ENCODE peak calls at places on chromosomes 12 and 14, in four cellular contexts. X is left ventricle myocardium inferior, Y is GM23338, R is AG09319. C is an unnamed sample.

GRCh38 chr12:84506317-84506716 is 406.3 kb downstream of the SLC6A15 start:
- DNase-seq in X (peak; percentile 20), Y (no peak), R (no peak), C (no peak)

GRCh38 chr14:76456200-76456599 is 80.3 kb downstream of the ESRRB start:
- DNase-seq in X (no peak), Y (peak; percentile 89), R (no peak), C (peak; percentile 78)

GRCh38 chr14:53380041-53380440 is 226.9 kb upstream of the DDHD1 start:
- DNase-seq in X (no peak), Y (no peak), R (no peak), C (no peak)

GRCh38 chr12:6954316-6954710 is 3.2 kb downstream of the PTPN6 start:
- DNase-seq in X (no peak), Y (no peak), R (no peak), C (no peak)

GRCh38 chr12:80504389-80505153 is 60.5 kb downstream of the PTPRQ start:
- DNase-seq in X (no peak), Y (no peak), R (no peak), C (no peak)

GRCh38 chr12:54016051-54016450 is 7.3 kb downstream of the HOXC8 start:
- DNase-seq in X (no peak), Y (no peak), R (no peak), C (no peak)

GRCh38 chr14:45201908-45202307 is 51.1 kb downstream of the MIS18BP1 start:
- DNase-seq in X (no peak), Y (peak; percentile 43), R (no peak), C (peak; percentile 16)

GRCh38 chr12:45051490-45052105 is 699 bp upstream of the DBX2 start:
- DNase-seq in X (no peak), Y (peak; percentile 34), R (no peak), C (peak; percentile 5)

GRCh38 chr12:92942905-92943304 is 13.8 kb upstream of the EEA1 start:
- DNase-seq in X (no peak), Y (no peak), R (peak; percentile 46), C (no peak)

GRCh38 chr12:19744760-19745218 is 305.5 kb downstream of the AEBP2 start:
- DNase-seq in X (no peak), Y (no peak), R (no peak), C (no peak)

GRCh38 chr14:88895116-88895515 is 70.7 kb downstream of the TTC8 start:
- DNase-seq in X (no peak), Y (no peak), R (peak; percentile 47), C (no peak)

GRCh38 chr14:50452979-50453705 is 56.5 kb upstream of the CDKL1 start:
- DNase-seq in X (no peak), Y (no peak), R (peak; percentile 43), C (no peak)

GRCh38 chr12:85829391-85829790 is 6.8 kb downstream of the RASSF9 start:
- DNase-seq in X (no peak), Y (no peak), R (no peak), C (no peak)

GRCh38 chr12:65948320-65949008 is 124.2 kb downstream of the HMGA2 start:
- DNase-seq in X (peak; percentile 57), Y (no peak), R (peak; percentile 85), C (no peak)